ENCODE peak calls at places on chromosomes 7 and 10, in five cellular contexts. One of them, this sample, is unnamed.

GRCh38 chr7:159027091-159027802 is 117.4 kb downstream of the VIPR2 start:
- DNase-seq in RWPE1: peak
- DNase-seq in fibroblast of lung: no peak
- DNase-seq in SK-N-DZ: no peak
- DNase-seq in T47D: peak
- DNase-seq in this sample: no peak

GRCh38 chr7:92520024-92520423 is 8.3 kb downstream of the PEX1 start:
- DNase-seq in T47D: no peak
- DNase-seq in fibroblast of lung: no peak
- DNase-seq in RWPE1: no peak
- DNase-seq in SK-N-DZ: no peak
- DNase-seq in this sample: no peak

GRCh38 chr7:15972767-15973362 is 286.4 kb upstream of the MEOX2 start:
- DNase-seq in SK-N-DZ: no peak
- DNase-seq in RWPE1: no peak
- DNase-seq in T47D: no peak
- DNase-seq in fibroblast of lung: peak
- DNase-seq in this sample: no peak

GRCh38 chr7:2037805-2038635 is 194.7 kb downstream of the MAD1L1 start:
- DNase-seq in T47D: no peak
- DNase-seq in SK-N-DZ: no peak
- DNase-seq in RWPE1: no peak
- DNase-seq in fibroblast of lung: peak
- DNase-seq in this sample: peak

GRCh38 chr10:92219516-92219915 is 71.4 kb downstream of the CPEB3 start:
- DNase-seq in RWPE1: no peak
- DNase-seq in SK-N-DZ: no peak
- DNase-seq in T47D: no peak
- DNase-seq in fibroblast of lung: no peak
- DNase-seq in this sample: no peak

GRCh38 chr7:27586825-27587224 is 75.9 kb downstream of the HIBADH start:
- DNase-seq in RWPE1: no peak
- DNase-seq in SK-N-DZ: peak
- DNase-seq in fibroblast of lung: no peak
- DNase-seq in T47D: no peak
- DNase-seq in this sample: no peak

GRCh38 chr10:114073787-114074186 is 30.1 kb downstream of the ADRB1 start:
- DNase-seq in SK-N-DZ: no peak
- DNase-seq in T47D: no peak
- DNase-seq in fibroblast of lung: no peak
- DNase-seq in RWPE1: no peak
- DNase-seq in this sample: no peak

GRCh38 chr10:96540240-96540639 is 26.5 kb upstream of the TLL2 start:
- DNase-seq in T47D: peak
- DNase-seq in SK-N-DZ: no peak
- DNase-seq in fibroblast of lung: no peak
- DNase-seq in RWPE1: no peak
- DNase-seq in this sample: peak

GRCh38 chr10:103739039-103739764 is 116.2 kb downstream of the SH3PXD2A start:
- DNase-seq in T47D: no peak
- DNase-seq in RWPE1: peak
- DNase-seq in SK-N-DZ: no peak
- DNase-seq in fibroblast of lung: peak
- DNase-seq in this sample: peak

GRCh38 chr7:138001529-138002095 is at the start of gene CREB3L2:
- DNase-seq in T47D: no peak
- DNase-seq in fibroblast of lung: peak
- DNase-seq in SK-N-DZ: peak
- DNase-seq in RWPE1: no peak
- DNase-seq in this sample: peak

GRCh38 chr10:33041783-33042437 is 83.9 kb upstream of the ITGB1 start:
- DNase-seq in SK-N-DZ: no peak
- DNase-seq in RWPE1: no peak
- DNase-seq in T47D: no peak
- DNase-seq in fibroblast of lung: no peak
- DNase-seq in this sample: no peak

This sample was measured in prostate gland.